ENCODE peak calls at places on chromosomes 7 and 10, in four cellular contexts. One of them, this sample, is unnamed.

GRCh38 chr10:18157909-18158308 is 17.7 kb downstream of the CACNB2 start:
- DNase-seq in IMR-90: peak; percentile 88
- DNase-seq in astrocyte: peak; percentile 95
- DNase-seq in CD4-positive, alpha-beta T cell: no peak
- DNase-seq in this sample: peak; percentile 78

GRCh38 chr7:53642361-53642760 is 606.9 kb downstream of the POM121L12 start:
- DNase-seq in astrocyte: peak; percentile 12
- DNase-seq in IMR-90: no peak
- DNase-seq in CD4-positive, alpha-beta T cell: no peak
- DNase-seq in this sample: no peak

GRCh38 chr10:59675812-59676211 is 33.8 kb downstream of the SLC16A9 start:
- DNase-seq in IMR-90: no peak
- DNase-seq in CD4-positive, alpha-beta T cell: no peak
- DNase-seq in astrocyte: no peak
- DNase-seq in this sample: no peak

GRCh38 chr7:29194594-29195417 is at the start of gene CHN2:
- DNase-seq in astrocyte: peak; percentile 10
- DNase-seq in CD4-positive, alpha-beta T cell: no peak
- DNase-seq in IMR-90: no peak
- DNase-seq in this sample: no peak

GRCh38 chr7:13874783-13875182 is 114.7 kb downstream of the ETV1 start:
- DNase-seq in CD4-positive, alpha-beta T cell: no peak
- DNase-seq in astrocyte: peak; percentile 84
- DNase-seq in IMR-90: peak; percentile 66
- DNase-seq in this sample: peak; percentile 88

GRCh38 chr10:79444243-79445119 is 943 bp downstream of the ZCCHC24 start:
- DNase-seq in CD4-positive, alpha-beta T cell: peak; percentile 25
- DNase-seq in astrocyte: no peak
- DNase-seq in IMR-90: peak; percentile 68
- DNase-seq in this sample: peak; percentile 53

GRCh38 chr10:118753331-118753730 is 1.4 kb downstream of the CACUL1 start:
- DNase-seq in astrocyte: peak; percentile 37
- DNase-seq in CD4-positive, alpha-beta T cell: no peak
- DNase-seq in IMR-90: peak; percentile 44
- DNase-seq in this sample: peak; percentile 34

GRCh38 chr7:3434611-3435010 is 133.6 kb downstream of the SDK1 start:
- DNase-seq in IMR-90: no peak
- DNase-seq in astrocyte: no peak
- DNase-seq in CD4-positive, alpha-beta T cell: no peak
- DNase-seq in this sample: no peak

GRCh38 chr10:62735464-62736188 is 68.9 kb upstream of the ADO start:
- DNase-seq in astrocyte: peak; percentile 78
- DNase-seq in IMR-90: peak; percentile 47
- DNase-seq in CD4-positive, alpha-beta T cell: no peak
- DNase-seq in this sample: no peak

GRCh38 chr7:25795824-25796235 is 356.2 kb upstream of the NFE2L3 start:
- DNase-seq in CD4-positive, alpha-beta T cell: no peak
- DNase-seq in IMR-90: peak; percentile 52
- DNase-seq in astrocyte: peak; percentile 6
- DNase-seq in this sample: peak; percentile 32

GRCh38 chr10:60434418-60435046 is 44.9 kb upstream of the ANK3 start:
- DNase-seq in astrocyte: no peak
- DNase-seq in IMR-90: peak; percentile 74
- DNase-seq in CD4-positive, alpha-beta T cell: no peak
- DNase-seq in this sample: peak; percentile 64

GRCh38 chr10:71285180-71285545 is 33.9 kb upstream of the SLC29A3 start:
- DNase-seq in IMR-90: peak; percentile 29
- DNase-seq in CD4-positive, alpha-beta T cell: peak; percentile 5
- DNase-seq in astrocyte: no peak
- DNase-seq in this sample: no peak

GRCh38 chr7:92251181-92251580 is 5.4 kb downstream of the ANKIB1 start:
- DNase-seq in astrocyte: no peak
- DNase-seq in IMR-90: no peak
- DNase-seq in CD4-positive, alpha-beta T cell: no peak
- DNase-seq in this sample: no peak

GRCh38 chr7:18831381-18831901 is 286.0 kb downstream of the TWIST1 start:
- DNase-seq in astrocyte: no peak
- DNase-seq in IMR-90: peak; percentile 41
- DNase-seq in CD4-positive, alpha-beta T cell: no peak
- DNase-seq in this sample: peak; percentile 42

GRCh38 chr7:41005381-41005901 is 697.4 kb downstream of the INHBA start:
- DNase-seq in CD4-positive, alpha-beta T cell: no peak
- DNase-seq in astrocyte: peak; percentile 96
- DNase-seq in IMR-90: peak; percentile 92
- DNase-seq in this sample: peak; percentile 92

GRCh38 chr10:121772406-121772805 is 155.4 kb downstream of the ATE1 start:
- DNase-seq in astrocyte: peak; percentile 23
- DNase-seq in IMR-90: no peak
- DNase-seq in CD4-positive, alpha-beta T cell: no peak
- DNase-seq in this sample: peak; percentile 83

GRCh38 chr7:128409435-128410091 is at the start of gene IMPDH1:
- DNase-seq in astrocyte: no peak
- DNase-seq in IMR-90: peak; percentile 61
- DNase-seq in CD4-positive, alpha-beta T cell: peak; percentile 84
- DNase-seq in this sample: peak; percentile 71

GRCh38 chr7:42550706-42551470 is 313.9 kb upstream of the GLI3 start:
- DNase-seq in IMR-90: no peak
- DNase-seq in astrocyte: no peak
- DNase-seq in CD4-positive, alpha-beta T cell: no peak
- DNase-seq in this sample: peak; percentile 17

GRCh38 chr10:11875499-11876281 is 52.5 kb downstream of the PROSER2 start:
- DNase-seq in IMR-90: peak; percentile 87
- DNase-seq in CD4-positive, alpha-beta T cell: no peak
- DNase-seq in astrocyte: peak; percentile 86
- DNase-seq in this sample: peak; percentile 93

GRCh38 chr10:73816917-73817729 is 5.7 kb upstream of the NDST2 start:
- DNase-seq in CD4-positive, alpha-beta T cell: no peak
- DNase-seq in IMR-90: no peak
- DNase-seq in astrocyte: peak; percentile 9
- DNase-seq in this sample: no peak

GRCh38 chr10:73818402-73818801 is 7.0 kb upstream of the NDST2 start:
- DNase-seq in astrocyte: no peak
- DNase-seq in IMR-90: no peak
- DNase-seq in CD4-positive, alpha-beta T cell: no peak
- DNase-seq in this sample: no peak

GRCh38 chr10:73817826-73818225 is 6.4 kb upstream of the NDST2 start:
- DNase-seq in IMR-90: no peak
- DNase-seq in CD4-positive, alpha-beta T cell: no peak
- DNase-seq in astrocyte: no peak
- DNase-seq in this sample: no peak

GRCh38 chr10:73819025-73819424 is 7.6 kb upstream of the NDST2 start:
- DNase-seq in astrocyte: no peak
- DNase-seq in CD4-positive, alpha-beta T cell: no peak
- DNase-seq in IMR-90: no peak
- DNase-seq in this sample: no peak

GRCh38 chr10:73819513-73820093 is 8.2 kb upstream of the NDST2 start:
- DNase-seq in astrocyte: no peak
- DNase-seq in IMR-90: peak; percentile 23
- DNase-seq in CD4-positive, alpha-beta T cell: no peak
- DNase-seq in this sample: no peak
- TF ChIP-seq CTCF in astrocyte: no peak
- TF ChIP-seq CTCF in IMR-90: peak; percentile 8
- TF ChIP-seq CTCF in CD4-positive, alpha-beta T cell: no peak
- TF ChIP-seq CTCF in this sample: no peak

GRCh38 chr10:15197911-15198310 is 29.4 kb upstream of the NMT2 start:
- DNase-seq in astrocyte: no peak
- DNase-seq in CD4-positive, alpha-beta T cell: no peak
- DNase-seq in IMR-90: no peak
- DNase-seq in this sample: no peak
- TF ChIP-seq CTCF in astrocyte: no peak
- TF ChIP-seq CTCF in CD4-positive, alpha-beta T cell: no peak
- TF ChIP-seq CTCF in IMR-90: no peak
- TF ChIP-seq CTCF in this sample: no peak

GRCh38 chr10:16049050-16049449 is 188.7 kb upstream of the MINDY3 start:
- DNase-seq in astrocyte: no peak
- DNase-seq in CD4-positive, alpha-beta T cell: no peak
- DNase-seq in IMR-90: no peak
- DNase-seq in this sample: no peak
- TF ChIP-seq CTCF in astrocyte: no peak
- TF ChIP-seq CTCF in CD4-positive, alpha-beta T cell: no peak
- TF ChIP-seq CTCF in IMR-90: no peak
- TF ChIP-seq CTCF in this sample: no peak

GRCh38 chr7:55367283-55367840 is 2.2 kb downstream of the LANCL2 start:
- DNase-seq in IMR-90: no peak
- DNase-seq in CD4-positive, alpha-beta T cell: no peak
- DNase-seq in astrocyte: no peak
- DNase-seq in this sample: no peak

GRCh38 chr7:55365103-55365679 is at the start of gene LANCL2:
- DNase-seq in astrocyte: peak; percentile 27
- DNase-seq in IMR-90: peak; percentile 16
- DNase-seq in CD4-positive, alpha-beta T cell: peak; percentile 37
- DNase-seq in this sample: no peak

GRCh38 chr7:55366461-55367138 is 1.5 kb downstream of the LANCL2 start:
- DNase-seq in CD4-positive, alpha-beta T cell: no peak
- DNase-seq in IMR-90: no peak
- DNase-seq in astrocyte: no peak
- DNase-seq in this sample: no peak

GRCh38 chr7:55363386-55364170 is 1.6 kb upstream of the LANCL2 start:
- DNase-seq in astrocyte: no peak
- DNase-seq in CD4-positive, alpha-beta T cell: no peak
- DNase-seq in IMR-90: no peak
- DNase-seq in this sample: no peak

DNA sequence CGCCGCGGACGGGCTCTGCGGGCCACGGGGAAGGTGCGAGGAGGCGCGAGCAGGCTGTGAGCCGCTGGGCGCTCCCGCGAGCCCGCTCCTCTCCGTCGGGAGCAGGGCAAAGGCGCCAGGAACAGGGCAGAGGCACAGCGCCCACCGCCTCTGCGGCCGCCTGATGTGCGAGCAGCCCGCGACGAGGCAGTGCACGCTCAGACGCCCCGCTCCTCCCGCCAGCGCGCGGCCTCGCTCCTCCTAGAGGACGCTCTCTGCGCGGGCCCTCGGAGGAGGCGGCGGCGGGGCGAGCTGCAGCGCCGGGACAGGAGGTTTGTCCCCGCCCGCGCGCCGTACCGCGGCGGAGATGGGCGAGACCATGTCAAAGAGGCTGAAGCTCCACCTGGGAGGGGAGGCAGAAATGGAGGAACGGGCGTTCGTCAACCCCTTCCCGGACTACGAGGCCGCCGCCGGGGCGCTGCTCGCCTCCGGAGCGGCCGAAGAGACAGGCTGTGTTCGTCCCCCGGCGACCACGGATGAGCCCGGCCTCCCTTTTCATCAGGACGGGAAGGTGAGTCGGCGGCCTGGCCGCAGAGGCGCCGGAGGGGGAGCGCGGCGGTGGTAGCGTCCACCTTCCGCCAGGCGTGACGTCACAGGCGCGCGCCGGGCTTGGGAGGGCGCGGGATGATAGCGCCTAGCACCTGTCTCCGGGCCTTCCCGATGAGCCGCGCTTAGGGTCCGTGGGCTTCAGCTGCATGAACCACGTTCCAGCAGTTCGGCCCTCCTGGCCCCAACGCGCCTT is 733 bp downstream of the LANCL2 start:
- DNase-seq in IMR-90: peak; percentile 96
- DNase-seq in astrocyte: peak; percentile 96
- DNase-seq in CD4-positive, alpha-beta T cell: peak; percentile 91
- DNase-seq in this sample: peak; percentile 98
- TF ChIP-seq CTCF in IMR-90: peak; percentile 32
- TF ChIP-seq CTCF in astrocyte: no peak
- TF ChIP-seq CTCF in CD4-positive, alpha-beta T cell: no peak
- TF ChIP-seq CTCF in this sample: peak; percentile 15

GRCh38 chr10:97771055-97771811 is 566 bp downstream of the SFRP5 start:
- DNase-seq in astrocyte: peak; percentile 26
- DNase-seq in IMR-90: peak; percentile 15
- DNase-seq in CD4-positive, alpha-beta T cell: no peak
- DNase-seq in this sample: peak; percentile 11
- TF ChIP-seq CTCF in astrocyte: no peak
- TF ChIP-seq CTCF in IMR-90: no peak
- TF ChIP-seq CTCF in CD4-positive, alpha-beta T cell: no peak
- TF ChIP-seq CTCF in this sample: no peak

DNA sequence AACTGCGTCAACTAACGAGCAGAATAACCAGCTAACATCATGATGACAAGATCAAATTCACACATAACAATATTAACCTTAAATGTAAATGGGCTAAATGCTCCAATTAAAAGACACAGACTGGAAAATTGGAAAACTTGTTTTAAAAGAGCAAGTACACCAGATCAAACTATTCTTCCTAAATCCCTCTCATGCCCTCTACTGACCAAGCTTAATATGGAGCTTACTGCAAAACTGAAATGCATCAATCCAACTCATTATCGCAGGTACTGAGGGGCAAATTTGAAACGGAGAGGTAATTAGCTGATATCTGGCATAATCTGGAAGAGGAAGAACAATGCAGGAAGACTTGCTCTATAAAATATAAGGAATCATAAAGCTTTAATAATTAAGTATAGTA is 1223.8 kb downstream of the NXPH1 start:
- DNase-seq in CD4-positive, alpha-beta T cell: no peak
- DNase-seq in astrocyte: no peak
- DNase-seq in IMR-90: no peak
- DNase-seq in this sample: no peak
- TF ChIP-seq CTCF in CD4-positive, alpha-beta T cell: no peak
- TF ChIP-seq CTCF in astrocyte: peak; percentile 13
- TF ChIP-seq CTCF in IMR-90: no peak
- TF ChIP-seq CTCF in this sample: no peak

DNA sequence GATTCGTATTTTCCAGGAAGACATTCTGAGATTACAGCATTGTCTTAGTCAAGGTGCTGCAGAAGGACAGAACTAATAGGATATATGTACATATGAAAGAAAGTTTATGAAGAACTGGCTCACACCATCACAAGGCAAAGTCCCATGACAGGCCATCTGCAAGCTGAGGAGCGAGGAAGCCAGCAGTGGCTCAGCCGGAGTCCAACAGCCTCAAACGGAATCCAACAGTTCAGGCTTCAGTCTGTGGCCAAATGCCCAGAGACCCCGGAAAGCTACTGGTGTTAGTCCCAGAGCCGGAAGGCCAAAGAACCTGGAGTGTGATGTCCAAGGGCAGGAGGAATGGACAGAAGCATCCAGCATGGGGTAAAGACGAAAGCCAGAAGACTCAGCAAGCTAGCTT is 4.4 kb upstream of the ZFAND2A start:
- DNase-seq in IMR-90: no peak
- DNase-seq in CD4-positive, alpha-beta T cell: no peak
- DNase-seq in astrocyte: no peak
- DNase-seq in this sample: no peak
- TF ChIP-seq CTCF in IMR-90: no peak
- TF ChIP-seq CTCF in CD4-positive, alpha-beta T cell: no peak
- TF ChIP-seq CTCF in astrocyte: no peak
- TF ChIP-seq CTCF in this sample: no peak

This sample was measured in AG10803.